ENCODE peak calls at places on chromosome 7, in five cellular contexts. W, X, U, O and L are unnamed samples.
A peak's percentile ranks its signal among the peaks of the same experiment; 100 is the strongest.

GRCh38 chr7:2638224-2638991 is 6.6 kb downstream of the TTYH3 start:
- DNase-seq in W (no peak), X (peak; percentile 71), U (no peak), O (no peak), L (no peak)

GRCh38 chr7:142153400-142153799 is 41.9 kb downstream of the MGAM2 start:
- DNase-seq in W (no peak), X (no peak), U (no peak), O (no peak), L (no peak)

GRCh38 chr7:155645652-155646051 is 1.2 kb downstream of the RBM33 start:
- DNase-seq in W (no peak), X (no peak), U (no peak), O (no peak), L (no peak)

GRCh38 chr7:102393467-102393866 is 2.7 kb upstream of the PRKRIP1 start:
- DNase-seq in W (peak; percentile 74), X (no peak), U (no peak), O (no peak), L (no peak)

GRCh38 chr7:40232242-40232929 is 97.6 kb downstream of the SUGCT start:
- DNase-seq in W (peak; percentile 42), X (peak; percentile 80), U (no peak), O (no peak), L (peak; percentile 26)

GRCh38 chr7:81004098-81004497 is 85.2 kb upstream of the SEMA3C start:
- DNase-seq in W (peak; percentile 14), X (peak; percentile 81), U (no peak), O (no peak), L (no peak)

GRCh38 chr7:158389514-158390425 is 197.9 kb downstream of the PTPRN2 start:
- DNase-seq in W (no peak), X (no peak), U (no peak), O (no peak), L (no peak)

GRCh38 chr7:130151591-130152269 is 53.5 kb downstream of the TMEM209 start:
- DNase-seq in W (no peak), X (peak; percentile 23), U (no peak), O (no peak), L (no peak)

GRCh38 chr7:80630611-80631010 is 7.8 kb upstream of the CD36 start:
- DNase-seq in W (no peak), X (peak; percentile 34), U (no peak), O (no peak), L (no peak)

GRCh38 chr7:157652954-157653826 is 316.4 kb downstream of the DNAJB6 start:
- DNase-seq in W (no peak), X (no peak), U (no peak), O (no peak), L (no peak)

GRCh38 chr7:44081266-44081748 is 1.0 kb downstream of the POLM start:
- DNase-seq in W (no peak), X (no peak), U (no peak), O (no peak), L (no peak)

GRCh38 chr7:45984386-45985295 is 63.6 kb upstream of the IGFBP3 start:
- DNase-seq in W (peak; percentile 32), X (no peak), U (no peak), O (no peak), L (no peak)

GRCh38 chr7:40640566-40640965 is 505.8 kb downstream of the SUGCT start:
- DNase-seq in W (no peak), X (peak; percentile 49), U (no peak), O (no peak), L (no peak)

GRCh38 chr7:101420436-101420835 is 57.8 kb downstream of the COL26A1 start:
- DNase-seq in W (peak; percentile 80), X (no peak), U (no peak), O (peak; percentile 95), L (no peak)

GRCh38 chr7:85851571-85852193 is 664.8 kb upstream of the SEMA3D start:
- DNase-seq in W (peak; percentile 41), X (peak; percentile 69), U (no peak), O (no peak), L (peak; percentile 29)

GRCh38 chr7:155007947-155008346 is 5.0 kb upstream of the PAXIP1 start:
- DNase-seq in W (peak; percentile 84), X (no peak), U (no peak), O (peak; percentile 70), L (peak; percentile 27)

GRCh38 chr7:158432369-158433270 is 155.0 kb downstream of the PTPRN2 start:
- DNase-seq in W (no peak), X (no peak), U (no peak), O (no peak), L (no peak)

GRCh38 chr7:42070068-42070467 is 166.9 kb downstream of the GLI3 start:
- DNase-seq in W (no peak), X (peak; percentile 37), U (no peak), O (no peak), L (no peak)

GRCh38 chr7:22697322-22697859 is 29.6 kb upstream of the IL6 start:
- DNase-seq in W (no peak), X (no peak), U (no peak), O (no peak), L (no peak)

GRCh38 chr7:121429803-121430202 is 33.7 kb upstream of the FAM3C start:
- DNase-seq in W (no peak), X (no peak), U (no peak), O (no peak), L (no peak)

GRCh38 chr7:90726623-90727022 is 130.5 kb downstream of the CDK14 start:
- DNase-seq in W (peak; percentile 71), X (peak; percentile 78), U (no peak), O (no peak), L (no peak)

GRCh38 chr7:150326657-150327268 is 3.4 kb upstream of the ACTR3C start:
- DNase-seq in W (no peak), X (no peak), U (no peak), O (no peak), L (no peak)

GRCh38 chr7:105027176-105027853 is 13.3 kb downstream of the KMT2E start:
- DNase-seq in W (no peak), X (no peak), U (no peak), O (no peak), L (no peak)

GRCh38 chr7:1647961-1648631 is 22.0 kb upstream of the ELFN1 start:
- DNase-seq in W (no peak), X (no peak), U (no peak), O (no peak), L (no peak)

GRCh38 chr7:30717181-30717580 is 34.8 kb upstream of the INMT start:
- DNase-seq in W (peak; percentile 66), X (no peak), U (no peak), O (peak; percentile 71), L (no peak)

GRCh38 chr7:2939193-2939885 is 95.2 kb upstream of the GNA12 start:
- DNase-seq in W (no peak), X (peak; percentile 9), U (no peak), O (peak; percentile 24), L (no peak)

GRCh38 chr7:36062159-36062815 is 90.8 kb upstream of the EEPD1 start:
- DNase-seq in W (no peak), X (no peak), U (no peak), O (no peak), L (no peak)

GRCh38 chr7:139871276-139871675 is 42.2 kb downstream of the TBXAS1 start:
- DNase-seq in W (no peak), X (peak; percentile 78), U (no peak), O (no peak), L (no peak)

GRCh38 chr7:101553771-101554445 is 75.2 kb downstream of the MYL10 start:
- DNase-seq in W (no peak), X (no peak), U (no peak), O (peak; percentile 24), L (no peak)

GRCh38 chr7:36127075-36127740 is 25.8 kb upstream of the EEPD1 start:
- DNase-seq in W (no peak), X (peak; percentile 47), U (no peak), O (no peak), L (no peak)

GRCh38 chr7:22302951-22303423 is 54.0 kb downstream of the RAPGEF5 start:
- DNase-seq in W (no peak), X (no peak), U (no peak), O (no peak), L (no peak)

GRCh38 chr7:4633012-4633411 is 49.1 kb upstream of the FOXK1 start:
- DNase-seq in W (peak; percentile 63), X (peak; percentile 76), U (no peak), O (peak; percentile 43), L (no peak)

DNA sequence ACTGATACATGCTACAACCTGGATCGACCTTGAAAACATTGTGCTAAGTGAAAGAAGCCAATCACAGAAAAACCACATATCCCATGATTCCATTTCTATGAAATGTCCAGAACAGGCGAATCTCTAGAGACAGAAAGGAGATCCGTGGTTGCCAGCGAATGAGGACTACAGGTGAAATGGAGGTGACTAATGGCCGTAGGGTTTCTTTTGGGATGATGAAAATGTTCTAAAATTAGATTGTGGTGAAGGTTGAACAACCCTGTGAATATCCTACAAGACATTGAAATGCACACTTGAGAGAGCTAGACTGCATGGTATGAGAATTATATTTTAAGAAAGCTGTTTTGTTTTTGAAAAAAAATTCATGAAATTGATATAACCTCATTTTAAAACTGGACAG is 188.5 kb upstream of the PLXNA4 start:
- DNase-seq in W (no peak), X (no peak), U (no peak), O (no peak), L (no peak)
- H2BK15ac ChIP-seq in W (no peak overlapping the region), X (no peak overlapping the region), U (no peak overlapping the region), O (no peak overlapping the region), L (no peak overlapping the region)

DNA sequence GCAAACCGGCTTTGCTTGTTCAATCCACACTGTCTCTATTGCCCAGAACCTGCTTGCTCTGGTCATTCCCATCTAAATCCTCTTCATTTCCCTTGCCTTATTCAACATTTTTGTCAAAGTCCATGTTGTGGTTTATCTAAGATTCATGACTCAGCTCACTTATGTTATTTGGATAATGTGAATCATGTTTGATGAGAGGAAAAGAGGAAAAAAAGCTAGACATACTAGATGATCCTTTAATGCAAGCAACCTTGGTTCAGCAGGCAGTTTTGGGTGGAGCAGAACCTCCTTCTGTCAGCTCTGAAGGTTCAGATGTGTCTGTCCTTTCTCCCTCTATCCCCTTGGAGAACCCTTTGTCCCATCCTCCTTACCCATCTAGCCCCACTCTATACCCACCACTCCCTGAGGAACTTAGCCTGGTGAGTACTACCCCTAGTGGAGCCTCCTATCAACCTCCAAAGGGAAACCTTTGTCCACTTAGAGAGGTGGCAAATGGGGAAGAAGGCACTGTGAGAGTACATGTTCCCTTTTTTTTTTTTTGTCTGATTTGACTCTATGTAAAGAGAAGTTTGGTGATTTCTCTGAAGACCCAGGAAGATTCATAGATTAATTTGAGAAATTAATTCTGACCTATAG is 2.1 kb upstream of the SAMD9L start:
- DNase-seq in W (no peak), X (peak; percentile 73), U (no peak), O (no peak), L (no peak)
- H3K4me1 ChIP-seq in W (no peaks in the 10 kb centered on the region), X (peaks cover 7% of the 10 kb centered on the region), U (no peaks in the 10 kb centered on the region), O (no peaks in the 10 kb centered on the region), L (peaks cover 6% of the 10 kb centered on the region)

DNA sequence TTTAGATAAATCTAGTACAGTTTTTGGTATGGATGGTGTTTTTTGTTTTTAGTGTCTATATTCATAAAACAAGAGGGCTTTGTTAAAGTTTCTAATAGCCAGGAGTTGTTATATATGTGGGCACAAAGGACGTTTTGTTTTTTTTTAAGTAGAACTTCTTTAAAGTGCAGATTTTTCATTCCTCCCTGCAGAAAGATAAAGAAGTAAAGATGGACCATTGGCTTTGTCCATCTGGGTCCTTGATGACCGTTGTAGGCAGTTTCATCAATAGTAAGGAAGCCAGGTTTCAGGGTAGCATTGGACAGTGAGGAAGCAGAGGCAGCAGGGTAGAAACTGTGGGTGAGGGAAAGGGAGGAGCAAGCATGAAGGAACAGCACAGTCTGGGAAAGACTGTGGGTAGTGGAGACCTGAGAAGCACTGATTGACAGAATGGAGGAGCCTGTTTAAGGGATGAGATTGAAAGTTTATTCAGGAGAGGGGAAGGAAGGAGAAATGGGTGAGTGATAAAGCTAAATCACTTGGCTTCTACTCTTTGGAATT is 5.3 kb downstream of the CALU start:
- DNase-seq in W (no peak), X (no peak), U (no peak), O (no peak), L (no peak)
- H2BK15ac ChIP-seq in W (no peak overlapping the region), X (no peak overlapping the region), U (no peak overlapping the region), O (no peak overlapping the region), L (no peak overlapping the region)

GRCh38 chr7:27178366-27178765 is 4.2 kb upstream of the HOXA10 start:
- DNase-seq in W (no peak), X (no peak), U (no peak), O (peak; percentile 20), L (no peak)
- H3K4me1 ChIP-seq in W (no peaks in the 10 kb centered on the region), X (no peaks in the 10 kb centered on the region), U (peaks cover 2% of the 10 kb centered on the region), O (no peaks in the 10 kb centered on the region), L (no peaks in the 10 kb centered on the region)